ENCODE peak calls at places on chromosomes 5 and 9, in nine cellular contexts. Z is endothelial cell; A is amniotic epithelial cell; Y is Caki2; Q is stimulated activated CD4-positive, alpha-beta T cell treated with anti-CD3 and anti-CD28 coated beads, Interleukin-4, amount 100 ng/mL, for 48 hours; C is NCI-H1092; K is retina; P is midbrain; X is naive thymus-derived CD4-positive, alpha-beta T cell. B is an unnamed sample.

GRCh38 chr9:131678499-131679111 is 61.3 kb downstream of the RAPGEF1 start:
- DNase-seq in Z (no peak), C (no peak), Y (peak), X (no peak), A (peak), K (no peak), Q (peak), P (no peak), B (peak)

GRCh38 chr9:134598884-134599245 is 42.7 kb upstream of the COL5A1 start:
- DNase-seq in Y (no peak), P (no peak), A (no peak), Z (no peak), K (no peak), X (no peak), Q (no peak), C (no peak), B (no peak)

GRCh38 chr9:120931278-120932085 is 4.9 kb upstream of the TRAF1 start:
- DNase-seq in X (peak), K (no peak), P (no peak), A (peak), C (no peak), Y (peak), Z (no peak), Q (no peak), B (peak)

GRCh38 chr5:1831677-1832313 is 30.6 kb downstream of the NDUFS6 start:
- DNase-seq in A (no peak), P (no peak), Y (no peak), C (no peak), X (no peak), K (peak), Z (no peak), Q (no peak), B (no peak)

GRCh38 chr5:145586664-145587307 is 248.4 kb downstream of the PRELID2 start:
- DNase-seq in A (no peak), Y (no peak), X (no peak), Z (no peak), K (peak), C (no peak), P (no peak), Q (no peak), B (no peak)

GRCh38 chr9:109780453-109781033 is 545 bp downstream of the PALM2AKAP2 start:
- DNase-seq in K (peak), P (no peak), C (peak), X (no peak), Q (no peak), A (peak), Y (peak), Z (no peak), B (no peak)

GRCh38 chr9:126564128-126564527 is 49.6 kb upstream of the LMX1B start:
- DNase-seq in A (no peak), P (no peak), Y (no peak), Z (peak), X (no peak), K (no peak), C (no peak), Q (no peak), B (no peak)

GRCh38 chr5:125153231-125153630 is 406.8 kb upstream of the ZNF608 start:
- DNase-seq in K (no peak), Y (no peak), C (no peak), X (no peak), Z (no peak), Q (no peak), P (no peak), A (no peak), B (no peak)

GRCh38 chr5:179765400-179765799 is 28.4 kb upstream of the LTC4S start:
- DNase-seq in P (no peak), Q (no peak), X (no peak), Z (no peak), C (no peak), Y (peak), A (peak), K (peak), B (no peak)

GRCh38 chr9:113533335-113534225 is 70.1 kb downstream of the RGS3 start:
- DNase-seq in P (no peak), C (no peak), Y (no peak), A (no peak), Z (no peak), K (no peak), Q (no peak), X (no peak), B (no peak)

GRCh38 chr5:82364497-82364896 is 86.3 kb upstream of the RPS23 start:
- DNase-seq in A (peak), X (no peak), C (no peak), Y (peak), K (no peak), P (no peak), Z (peak), Q (no peak), B (no peak)

GRCh38 chr9:131661954-131662621 is 77.8 kb downstream of the RAPGEF1 start:
- DNase-seq in A (no peak), Q (peak), C (no peak), Z (no peak), P (no peak), X (peak), Y (no peak), K (no peak), B (no peak)

GRCh38 chr9:134725605-134725940 is 84.0 kb downstream of the COL5A1 start:
- DNase-seq in Z (no peak), P (no peak), X (no peak), K (no peak), C (no peak), A (peak), Q (no peak), Y (no peak), B (no peak)

GRCh38 chr9:126376311-126376902 is 49.8 kb downstream of the MVB12B start:
- DNase-seq in A (no peak), P (peak), Z (no peak), C (no peak), K (peak), X (no peak), Q (no peak), Y (no peak), B (no peak)

GRCh38 chr5:148928141-148928540 is 101.7 kb downstream of the ADRB2 start:
- DNase-seq in P (no peak), X (no peak), Y (no peak), K (no peak), Q (no peak), C (no peak), Z (no peak), A (no peak), B (no peak)

GRCh38 chr5:123264399-123264798 is 158.8 kb downstream of the CEP120 start:
- DNase-seq in K (no peak), Y (no peak), Q (no peak), A (no peak), X (no peak), C (no peak), Z (no peak), P (no peak), B (no peak)

GRCh38 chr9:4620881-4621555 is 41.1 kb upstream of the PLPP6 start:
- DNase-seq in Y (no peak), Z (no peak), K (no peak), Q (no peak), X (no peak), P (no peak), A (no peak), C (no peak), B (no peak)

GRCh38 chr5:132419517-132420468 is 50.3 kb downstream of the SLC22A5 start:
- DNase-seq in Z (peak), K (peak), P (peak), Y (peak), X (peak), C (peak), Q (no peak), A (peak), B (peak)

GRCh38 chr5:149455889-149456409 is 76.9 kb upstream of the IL17B start:
- DNase-seq in X (no peak), A (peak), C (no peak), P (no peak), Z (no peak), Y (peak), K (no peak), Q (no peak), B (no peak)

GRCh38 chr9:130512199-130512598 is 67.2 kb upstream of the FUBP3 start:
- DNase-seq in Y (no peak), P (no peak), C (no peak), K (no peak), X (no peak), Q (no peak), Z (no peak), A (no peak), B (no peak)

GRCh38 chr5:157519579-157520253 is 55.9 kb downstream of the ADAM19 start:
- DNase-seq in X (no peak), A (no peak), P (no peak), Y (no peak), Z (no peak), Q (no peak), C (no peak), K (no peak), B (no peak)

GRCh38 chr5:154487541-154487940 is 9.5 kb upstream of the HAND1 start:
- DNase-seq in K (no peak), X (no peak), A (no peak), Q (no peak), Y (no peak), P (no peak), Z (no peak), C (no peak), B (peak)

GRCh38 chr5:159017787-159018186 is 81.9 kb downstream of the EBF1 start:
- DNase-seq in A (peak), Q (no peak), X (no peak), Z (no peak), K (no peak), C (no peak), P (no peak), Y (peak), B (no peak)

GRCh38 chr9:134438204-134438788 is 112.0 kb downstream of the RXRA start:
- DNase-seq in Q (no peak), X (no peak), C (no peak), P (peak), Y (no peak), K (no peak), Z (no peak), A (no peak), B (no peak)

GRCh38 chr5:157113007-157113406 is 4.2 kb upstream of the HAVCR2 start:
- DNase-seq in K (no peak), Q (no peak), Z (no peak), Y (no peak), P (no peak), A (no peak), X (no peak), C (no peak), B (no peak)

GRCh38 chr5:6013496-6013895 is 364.9 kb downstream of the MED10 start:
- DNase-seq in Y (no peak), C (no peak), P (no peak), Q (no peak), X (no peak), K (no peak), Z (no peak), A (no peak), B (no peak)